ENCODE peak calls at places on chromosomes 13 and 19, in ten cellular contexts. G is B cell; E is BJ; N is choroid plexus epithelial cell; T is heart right ventricle; M is lower leg skin; Z is CD4-positive, alpha-beta T cell; H is activated B cell treated with CpG ODN at 0.5 μM for 24 hours; R is fibroblast of the aortic adventitia; F is BE2C. C is an unnamed sample.

GRCh38 chr19:16896913-16897571 is 8.2 kb downstream of the F2RL3 start:
- DNase-seq in G (peak), E (peak), N (peak), T (peak), M (peak), Z (peak), H (peak), R (peak), F (peak), C (peak)

GRCh38 chr13:33994198-33994597 is 176.2 kb downstream of the RFC3 start:
- DNase-seq in G (no peak), E (no peak), N (no peak), T (no peak), M (no peak), Z (no peak), H (no peak), R (no peak), F (no peak), C (no peak)

GRCh38 chr19:19866599-19867248 is 1.0 kb downstream of the ZNF253 start:
- DNase-seq in G (peak), E (no peak), N (peak), T (peak), M (peak), Z (peak), H (peak), R (no peak), F (peak), C (peak)

GRCh38 chr19:16875584-16876555 is 12.9 kb upstream of the F2RL3 start:
- DNase-seq in G (no peak), E (no peak), N (no peak), T (no peak), M (no peak), Z (no peak), H (no peak), R (no peak), F (no peak), C (no peak)

GRCh38 chr19:17424743-17425365 is 5.0 kb downstream of the MVB12A start:
- DNase-seq in G (peak), E (no peak), N (peak), T (no peak), M (no peak), Z (peak), H (no peak), R (peak), F (peak), C (no peak)

GRCh38 chr19:6678690-6679109 is 8.7 kb upstream of the TNFSF14 start:
- DNase-seq in G (no peak), E (no peak), N (peak), T (no peak), M (no peak), Z (no peak), H (no peak), R (no peak), F (no peak), C (no peak)

GRCh38 chr13:44045179-44045562 is 165.5 kb downstream of the LACC1 start:
- DNase-seq in G (no peak), E (no peak), N (no peak), T (no peak), M (no peak), Z (no peak), H (no peak), R (no peak), F (no peak), C (no peak)

GRCh38 chr13:71831716-71832115 is 35.3 kb downstream of the DACH1 start:
- DNase-seq in G (no peak), E (no peak), N (peak), T (no peak), M (no peak), Z (no peak), H (no peak), R (no peak), F (no peak), C (no peak)

GRCh38 chr13:45333973-45334922 is 6.7 kb downstream of the TPT1 start:
- DNase-seq in G (no peak), E (no peak), N (peak), T (no peak), M (no peak), Z (peak), H (no peak), R (peak), F (no peak), C (no peak)

GRCh38 chr19:5826531-5827341 is 12.8 kb downstream of the FUT6 start:
- DNase-seq in G (peak), E (no peak), N (no peak), T (peak), M (peak), Z (no peak), H (no peak), R (peak), F (peak), C (no peak)

GRCh38 chr19:3642987-3643386 is 16.4 kb upstream of the CACTIN start:
- DNase-seq in G (no peak), E (no peak), N (no peak), T (no peak), M (no peak), Z (no peak), H (no peak), R (no peak), F (peak), C (no peak)

GRCh38 chr19:38206006-38206745 is 17.8 kb downstream of the DPF1 start:
- DNase-seq in G (no peak), E (no peak), N (no peak), T (no peak), M (no peak), Z (no peak), H (no peak), R (no peak), F (no peak), C (no peak)

GRCh38 chr19:8305798-8306197 is 2.4 kb downstream of the CD320 start:
- DNase-seq in G (peak), E (no peak), N (no peak), T (peak), M (peak), Z (no peak), H (peak), R (no peak), F (peak), C (no peak)

GRCh38 chr13:79508224-79508961 is 27.4 kb downstream of the NDFIP2 start:
- DNase-seq in G (no peak), E (no peak), N (no peak), T (no peak), M (no peak), Z (no peak), H (no peak), R (peak), F (no peak), C (no peak)

GRCh38 chr13:22103628-22104027 is 432.8 kb downstream of the FGF9 start:
- DNase-seq in G (no peak), E (no peak), N (no peak), T (no peak), M (no peak), Z (no peak), H (no peak), R (peak), F (no peak), C (no peak)

GRCh38 chr13:99022953-99023352 is 45.1 kb upstream of the DOCK9 start:
- DNase-seq in G (no peak), E (no peak), N (no peak), T (no peak), M (no peak), Z (no peak), H (no peak), R (peak), F (no peak), C (no peak)

GRCh38 chr19:1774999-1775772 is 21.9 kb downstream of the ONECUT3 start:
- DNase-seq in G (peak), E (no peak), N (peak), T (no peak), M (no peak), Z (no peak), H (no peak), R (no peak), F (peak), C (no peak)

GRCh38 chr13:24040835-24041234 is 119.7 kb upstream of the SPATA13 start:
- DNase-seq in G (no peak), E (no peak), N (no peak), T (no peak), M (no peak), Z (no peak), H (no peak), R (no peak), F (no peak), C (no peak)

GRCh38 chr13:63636231-63636993 is 2220.8 kb upstream of the PCDH20 start:
- DNase-seq in G (no peak), E (no peak), N (peak), T (no peak), M (no peak), Z (no peak), H (no peak), R (no peak), F (peak), C (no peak)

GRCh38 chr19:17156947-17157302 is 58.2 kb upstream of the USE1 start:
- DNase-seq in G (no peak), E (no peak), N (no peak), T (no peak), M (no peak), Z (no peak), H (no peak), R (no peak), F (no peak), C (no peak)

GRCh38 chr19:28878862-28879566 is 333.9 kb downstream of the UQCRFS1 start:
- DNase-seq in G (no peak), E (peak), N (peak), T (peak), M (peak), Z (peak), H (peak), R (peak), F (peak), C (peak)

GRCh38 chr13:79917628-79918027 is 423.3 kb downstream of the SPRY2 start:
- DNase-seq in G (no peak), E (no peak), N (no peak), T (no peak), M (no peak), Z (no peak), H (no peak), R (no peak), F (no peak), C (no peak)

GRCh38 chr13:67742478-67742877 is 512.3 kb upstream of the PCDH9 start:
- DNase-seq in G (no peak), E (no peak), N (no peak), T (no peak), M (no peak), Z (no peak), H (no peak), R (no peak), F (no peak), C (no peak)

GRCh38 chr19:9793051-9793591 is 24.6 kb upstream of the ZNF846 start:
- DNase-seq in G (no peak), E (no peak), N (peak), T (peak), M (peak), Z (peak), H (no peak), R (peak), F (peak), C (no peak)

GRCh38 chr13:28574617-28575142 is 79.8 kb upstream of the FLT1 start:
- DNase-seq in G (peak), E (peak), N (peak), T (peak), M (no peak), Z (no peak), H (no peak), R (peak), F (no peak), C (peak)

GRCh38 chr13:42405665-42406390 is 133.9 kb downstream of the AKAP11 start:
- DNase-seq in G (no peak), E (no peak), N (peak), T (no peak), M (no peak), Z (peak), H (peak), R (peak), F (no peak), C (peak)

GRCh38 chr13:48492123-48493075 is 40.5 kb downstream of the RCBTB2 start:
- DNase-seq in G (peak), E (peak), N (no peak), T (peak), M (peak), Z (peak), H (peak), R (peak), F (peak), C (peak)

GRCh38 chr19:12052057-12052570 is 647 bp downstream of the ZNF878 start:
- DNase-seq in G (no peak), E (no peak), N (no peak), T (no peak), M (peak), Z (no peak), H (no peak), R (peak), F (no peak), C (no peak)

GRCh38 chr13:33205804-33206221 is 79.7 kb downstream of the STARD13 start:
- DNase-seq in G (no peak), E (no peak), N (peak), T (peak), M (no peak), Z (no peak), H (no peak), R (no peak), F (peak), C (no peak)

GRCh38 chr13:29969286-29969685 is 118.9 kb upstream of the UBL3 start:
- DNase-seq in G (no peak), E (peak), N (no peak), T (no peak), M (no peak), Z (no peak), H (no peak), R (peak), F (no peak), C (no peak)

GRCh38 chr19:55032170-55032569 is 5.9 kb downstream of the GP6 start:
- DNase-seq in G (no peak), E (no peak), N (no peak), T (no peak), M (no peak), Z (no peak), H (no peak), R (no peak), F (no peak), C (no peak)

GRCh38 chr13:41716236-41716635 is 244.7 kb downstream of the VWA8 start:
- DNase-seq in G (no peak), E (no peak), N (no peak), T (no peak), M (no peak), Z (no peak), H (no peak), R (no peak), F (no peak), C (no peak)

GRCh38 chr19:34096020-34096915 is 76.0 kb upstream of the LSM14A start:
- DNase-seq in G (no peak), E (no peak), N (peak), T (peak), M (no peak), Z (no peak), H (no peak), R (peak), F (no peak), C (peak)

GRCh38 chr19:53621885-53622710 is 9.7 kb upstream of the DPRX start:
- DNase-seq in G (no peak), E (no peak), N (peak), T (no peak), M (no peak), Z (no peak), H (no peak), R (no peak), F (no peak), C (no peak)

GRCh38 chr13:59422646-59423045 is 741.1 kb downstream of the DIAPH3 start:
- DNase-seq in G (no peak), E (no peak), N (peak), T (no peak), M (no peak), Z (no peak), H (no peak), R (no peak), F (no peak), C (no peak)

GRCh38 chr13:28530729-28531194 is 35.8 kb upstream of the FLT1 start:
- DNase-seq in G (peak), E (no peak), N (peak), T (no peak), M (no peak), Z (no peak), H (no peak), R (peak), F (no peak), C (no peak)

GRCh38 chr19:10557603-10558197 is 8.1 kb downstream of the KRI1 start:
- DNase-seq in G (peak), E (no peak), N (no peak), T (no peak), M (no peak), Z (no peak), H (no peak), R (no peak), F (no peak), C (no peak)

GRCh38 chr13:23391752-23392151 is 41.8 kb downstream of the SACS start:
- DNase-seq in G (no peak), E (no peak), N (no peak), T (no peak), M (no peak), Z (no peak), H (no peak), R (peak), F (no peak), C (no peak)

GRCh38 chr19:2578391-2578826 is 102.5 kb downstream of the GADD45B start:
- DNase-seq in G (no peak), E (no peak), N (peak), T (no peak), M (no peak), Z (no peak), H (no peak), R (peak), F (no peak), C (no peak)

GRCh38 chr13:98853791-98854191 is 101.3 kb upstream of the SLC15A1 start:
- DNase-seq in G (no peak), E (peak), N (peak), T (no peak), M (no peak), Z (no peak), H (no peak), R (peak), F (no peak), C (peak)

DNA sequence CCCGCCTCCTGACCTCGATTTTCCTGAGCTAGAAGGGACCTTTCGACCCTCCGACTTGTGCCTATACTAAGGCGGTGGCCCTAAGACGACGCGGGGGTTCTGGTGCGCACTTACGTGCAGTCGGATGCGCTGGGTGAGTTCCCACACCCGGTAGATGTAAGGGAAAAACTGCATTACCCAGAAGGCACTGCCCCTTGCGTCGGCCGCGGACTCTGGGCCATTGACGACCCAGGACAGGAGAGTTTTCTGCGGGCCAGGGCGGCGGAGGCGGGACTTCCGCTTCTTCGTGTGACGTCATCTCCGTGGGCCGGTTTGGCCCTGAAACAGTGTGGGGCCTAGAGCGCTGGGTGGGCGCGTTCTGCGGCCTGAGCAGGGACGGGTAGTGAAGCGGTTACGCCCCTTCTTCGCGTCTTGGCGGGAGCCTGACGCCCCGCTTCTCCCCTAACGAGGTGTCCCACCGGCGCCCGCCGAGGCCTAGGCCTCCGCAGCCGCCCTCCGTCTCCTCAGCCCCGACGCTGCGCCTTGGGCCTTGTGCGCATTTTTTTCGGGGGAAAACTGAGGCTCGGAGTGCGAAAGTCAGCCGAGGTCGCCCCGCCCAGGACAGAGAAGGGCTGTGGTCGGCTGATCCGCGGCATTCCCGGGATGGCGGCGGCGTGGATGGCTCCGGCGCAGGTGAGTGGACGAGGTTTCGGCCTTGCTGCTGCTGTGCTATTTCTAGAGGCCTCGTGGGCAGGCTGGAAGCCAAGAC is at the start of gene ZNF460:
- DNase-seq in G (peak), E (peak), N (peak), T (peak), M (peak), Z (peak), H (peak), R (peak), F (peak), C (peak)
- TF ChIP-seq CTCF in G (peak), E (no peak), N (no peak), T (no peak), M (no peak), Z (no peak), H (no peak), R (no peak), F (no peak), C (no peak)

GRCh38 chr19:49344516-49345423 is 9.6 kb downstream of the CD37 start:
- DNase-seq in G (no peak), E (no peak), N (no peak), T (no peak), M (no peak), Z (no peak), H (no peak), R (no peak), F (no peak), C (no peak)

GRCh38 chr19:49343127-49343526 is 7.9 kb downstream of the CD37 start:
- DNase-seq in G (no peak), E (no peak), N (no peak), T (no peak), M (peak), Z (no peak), H (peak), R (no peak), F (no peak), C (no peak)

GRCh38 chr19:49340069-49340864 is 5.1 kb downstream of the CD37 start:
- DNase-seq in G (peak), E (no peak), N (peak), T (peak), M (peak), Z (no peak), H (peak), R (no peak), F (peak), C (peak)

GRCh38 chr19:49340865-49341718 is 5.9 kb downstream of the CD37 start:
- DNase-seq in G (no peak), E (no peak), N (no peak), T (no peak), M (peak), Z (no peak), H (peak), R (no peak), F (no peak), C (no peak)

GRCh38 chr19:49342291-49342721 is 7.1 kb downstream of the CD37 start:
- DNase-seq in G (no peak), E (no peak), N (no peak), T (no peak), M (peak), Z (no peak), H (peak), R (no peak), F (no peak), C (no peak)
- TF ChIP-seq CTCF in G (no peak), E (no peak), N (no peak), T (no peak), M (no peak), Z (no peak), H (no peak), R (no peak), F (no peak), C (no peak)

DNA sequence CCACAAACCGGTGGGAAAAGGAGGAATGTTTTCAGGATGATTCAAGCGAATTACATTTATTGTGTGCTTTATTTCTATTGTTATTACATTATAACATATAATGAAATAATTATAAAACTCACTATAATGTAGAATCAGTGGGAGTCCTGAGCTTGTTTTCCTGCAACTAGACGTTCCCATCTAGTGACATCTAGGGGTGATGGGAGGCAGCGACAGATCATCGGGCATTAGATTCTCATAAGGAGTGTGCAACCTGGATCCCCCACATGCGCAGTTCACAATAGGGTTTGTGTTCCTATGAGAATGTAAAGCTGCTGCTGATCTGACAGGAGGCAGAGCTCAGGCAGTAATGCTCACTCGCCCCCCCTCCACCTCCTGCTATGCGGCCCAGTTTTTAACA is 54.5 kb downstream of the SPTBN4 start:
- DNase-seq in G (no peak), E (no peak), N (peak), T (no peak), M (no peak), Z (no peak), H (no peak), R (peak), F (peak), C (peak)
- TF ChIP-seq CTCF in G (peak), E (peak), N (peak), T (no peak), M (no peak), Z (no peak), H (no peak), R (peak), F (peak), C (peak)

DNA sequence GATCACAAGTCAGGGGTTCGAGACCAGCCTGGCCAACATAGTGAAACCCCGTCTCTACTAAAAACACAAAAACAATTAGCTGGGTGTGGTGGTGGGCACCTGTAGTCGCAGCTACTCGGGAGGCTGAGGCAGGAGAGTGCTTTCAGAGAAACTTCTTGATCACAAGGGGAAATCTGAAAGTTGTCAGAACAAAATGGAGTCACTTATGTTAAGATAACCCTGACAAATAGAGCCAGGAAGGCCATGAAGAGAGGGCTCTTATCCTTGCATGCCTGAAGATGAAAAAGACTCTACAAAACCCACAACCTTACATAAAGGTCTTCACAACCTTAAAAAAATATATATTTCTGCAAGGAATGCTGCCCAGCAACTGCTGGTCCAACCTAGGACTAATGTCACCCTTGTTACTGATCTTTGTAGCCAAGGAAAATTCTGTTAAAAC is 1.2 kb downstream of the CARD8 start:
- DNase-seq in G (no peak), E (no peak), N (no peak), T (no peak), M (no peak), Z (no peak), H (no peak), R (no peak), F (no peak), C (no peak)
- TF ChIP-seq CTCF in G (no peak), E (no peak), N (no peak), T (no peak), M (no peak), Z (no peak), H (no peak), R (no peak), F (no peak), C (no peak)

GRCh38 chr19:45258862-45259261 is 7.8 kb downstream of the MARK4 start:
- DNase-seq in G (no peak), E (no peak), N (no peak), T (no peak), M (no peak), Z (no peak), H (no peak), R (no peak), F (no peak), C (no peak)
- TF ChIP-seq CTCF in G (no peak), E (no peak), N (no peak), T (no peak), M (no peak), Z (no peak), H (no peak), R (no peak), F (no peak), C (no peak)

C was measured in GM12864.